ENCODE peak calls at places on chromosomes 1 and 21, in five cellular contexts. M is cardiac muscle cell, I is mammary epithelial cell, J is lower lobe of right lung, V is GM12864. W is an unnamed sample.

GRCh38 chr1:92487078-92487605 is 417 bp upstream of the GFI1 start:
- DNase-seq in J (no peak), M (no peak), V (no peak), I (no peak), W (no peak)

GRCh38 chr21:16079830-16080229 is 350.0 kb downstream of the USP25 start:
- DNase-seq in J (no peak), V (no peak), M (peak), I (peak), W (peak)

GRCh38 chr1:183926978-183927377 is 110.5 kb downstream of the COLGALT2 start:
- DNase-seq in J (no peak), I (no peak), V (no peak), M (peak), W (no peak)

GRCh38 chr1:107829083-107829771 is 135.8 kb downstream of the VAV3 start:
- DNase-seq in M (peak), I (no peak), J (no peak), V (no peak), W (no peak)

GRCh38 chr1:9238550-9238949 is 4.0 kb downstream of the H6PD start:
- DNase-seq in J (no peak), I (no peak), M (no peak), V (no peak), W (no peak)

GRCh38 chr1:12541274-12542137 is 76.5 kb downstream of the DHRS3 start:
- DNase-seq in J (peak), V (no peak), I (peak), M (peak), W (no peak)

GRCh38 chr1:48109390-48110009 is 112.3 kb upstream of the TRABD2B start:
- DNase-seq in V (no peak), M (peak), I (peak), J (no peak), W (peak)

GRCh38 chr1:192879416-192879815 is 70.6 kb downstream of the RGS2 start:
- DNase-seq in J (no peak), M (peak), I (peak), V (no peak), W (peak)

DNA sequence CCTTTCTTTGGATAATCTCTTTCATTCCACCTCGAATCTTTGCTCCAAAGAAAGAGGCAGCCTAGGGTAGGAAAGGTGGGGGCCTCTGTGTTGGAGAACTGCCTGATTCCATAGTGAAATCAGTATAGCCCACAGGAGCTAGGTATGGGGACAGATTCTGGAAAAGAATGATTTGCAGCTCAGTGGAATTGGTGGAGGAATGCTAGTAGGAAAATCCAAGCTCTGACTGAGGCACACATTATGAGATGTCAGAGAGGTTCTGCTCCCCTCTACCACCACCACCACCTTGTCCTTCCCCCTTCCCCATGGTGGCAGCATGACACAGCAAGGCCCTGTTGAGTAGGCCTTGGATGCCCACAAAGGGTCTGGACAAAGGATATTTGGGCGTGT is 810 bp downstream of the MLLT11 start:
- DNase-seq in I (no peak), J (no peak), M (no peak), V (no peak), W (no peak)
- H3K4me3 ChIP-seq in I (peak), J (no peak), M (peak), V (peak), W (peak)

DNA sequence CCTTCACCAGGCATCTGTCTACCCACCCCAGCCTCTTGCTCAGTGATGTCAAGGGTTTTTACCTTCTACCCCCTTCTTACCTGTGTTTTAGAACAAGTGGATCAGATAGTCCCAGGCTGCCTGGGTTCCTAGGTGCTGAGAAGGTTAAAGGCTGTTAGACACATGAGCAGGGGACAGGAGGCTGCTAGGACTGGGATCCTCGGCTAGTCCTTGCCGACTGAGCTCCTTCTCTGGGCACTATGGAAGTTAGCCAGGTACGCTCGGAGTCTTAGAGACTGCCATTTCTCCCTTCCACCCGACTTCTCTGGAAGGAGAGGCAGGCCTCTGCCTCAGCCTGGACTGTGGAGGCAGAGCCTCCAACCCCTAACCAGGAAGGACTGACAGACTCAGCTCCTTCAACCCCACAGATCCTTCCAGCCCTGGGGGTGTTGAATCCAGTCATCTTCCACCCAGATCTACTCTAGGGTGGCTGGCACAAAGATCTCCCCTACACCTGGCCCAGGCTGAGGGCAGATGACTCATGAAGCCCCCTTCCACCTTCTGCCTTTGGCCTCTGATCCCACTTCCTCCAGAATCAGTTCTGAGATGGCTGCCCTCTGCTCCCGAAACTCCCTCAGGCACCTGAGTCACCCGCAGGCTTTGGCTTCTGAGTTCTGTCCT is at the start of gene DYNLT4:
- DNase-seq in I (no peak), M (no peak), J (peak), V (no peak), W (no peak)
- H3K4me3 ChIP-seq in I (no peak), M (no peak), J (peak), V (no peak), W (no peak)

GRCh38 chr1:36482724-36483388 is at the start of gene CSF3R:
- DNase-seq in I (no peak), V (no peak), J (peak), M (no peak), W (no peak)
- H3K4me3 ChIP-seq in I (no peak), V (no peak), J (peak), M (no peak), W (no peak)

GRCh38 chr1:43650306-43650941 is 475 bp downstream of the KDM4A start:
- DNase-seq in J (peak), M (peak), V (peak), I (peak), W (peak)

GRCh38 chr1:43653339-43653738 is 3.4 kb downstream of the KDM4A start:
- DNase-seq in J (no peak), I (peak), V (no peak), M (peak), W (peak)

GRCh38 chr1:43653893-43654292 is 3.9 kb downstream of the KDM4A start:
- DNase-seq in I (no peak), J (no peak), M (peak), V (peak), W (no peak)

GRCh38 chr1:43651188-43651587 is 1.2 kb downstream of the KDM4A start:
- DNase-seq in V (no peak), J (no peak), I (peak), M (no peak), W (peak)

GRCh38 chr1:43651922-43652321 is 2.0 kb downstream of the KDM4A start:
- DNase-seq in I (no peak), V (no peak), M (no peak), J (no peak), W (no peak)
- H3K4me3 ChIP-seq in I (peak), V (peak), M (no peak), J (peak), W (peak)

DNA sequence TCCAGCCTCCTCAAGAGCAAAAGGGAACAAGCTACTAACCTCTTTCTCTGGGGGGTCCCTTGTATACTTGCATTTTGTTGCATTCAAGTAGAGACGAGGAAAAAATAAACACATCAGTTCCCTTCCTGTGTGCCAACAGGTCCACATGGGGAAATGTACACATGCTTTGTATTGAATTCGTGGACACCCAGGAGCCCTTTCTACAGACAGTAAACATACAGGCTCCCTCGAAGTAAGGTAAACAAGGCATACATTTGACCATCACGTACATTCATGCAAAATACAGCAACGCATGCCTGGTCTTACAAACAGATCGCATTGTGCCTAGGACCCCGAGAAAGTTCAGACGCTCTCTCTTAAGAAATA is 1.1 kb downstream of the KCND3 start:
- DNase-seq in V (no peak), J (no peak), I (no peak), M (no peak), W (no peak)
- H3K4me3 ChIP-seq in V (no peak), J (peak), I (no peak), M (no peak), W (no peak)

DNA sequence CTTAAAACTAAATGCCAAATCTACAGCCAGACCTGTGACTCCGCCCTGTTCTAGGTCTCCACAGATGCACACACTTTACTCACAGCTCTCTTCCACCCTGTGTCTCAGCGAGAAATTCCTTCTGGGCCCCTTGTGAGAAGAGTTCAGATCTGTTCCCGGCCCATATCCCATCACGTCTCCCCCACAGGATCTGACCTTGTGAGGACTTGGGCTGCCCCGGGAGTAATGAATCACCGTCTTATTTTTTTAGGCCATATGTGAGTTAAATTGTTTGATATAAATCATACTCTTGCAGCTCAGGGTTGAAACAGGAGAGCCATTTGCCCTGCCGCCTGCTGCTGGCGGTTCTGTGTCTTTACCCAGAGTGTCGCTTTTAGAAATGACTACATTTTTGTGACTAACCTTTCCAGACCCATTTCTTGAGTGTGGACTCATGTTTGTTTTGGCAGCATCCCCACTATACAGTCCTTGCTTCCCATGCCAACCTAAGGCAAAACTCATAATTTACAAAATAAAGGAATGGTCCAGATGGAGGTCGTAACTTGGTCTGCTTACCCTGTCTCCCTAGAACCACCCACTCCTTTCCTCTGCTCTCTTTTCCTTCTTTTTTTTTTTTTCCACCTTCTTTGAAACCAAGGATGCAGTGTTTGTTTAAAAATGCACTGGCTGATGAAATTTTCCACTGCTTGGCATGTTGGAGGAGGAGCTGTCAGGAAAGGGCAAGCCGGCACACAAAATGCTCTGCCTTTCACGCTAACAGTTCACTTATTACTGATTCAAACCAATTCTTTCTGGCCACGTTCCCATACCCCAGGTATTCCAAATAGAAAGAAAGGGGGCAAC is 98.0 kb upstream of the C1orf105 start:
- DNase-seq in I (peak), J (peak), M (peak), V (no peak), W (peak)
- H3K4me3 ChIP-seq in I (peak), J (peak), M (no peak), V (no peak), W (no peak)

W was measured in epithelial cell of esophagus.